ENCODE peak calls at places on chromosomes 6 and 20, in seven cellular contexts. M is choroid plexus epithelial cell, X is spleen, W is HEK293T, C is iris pigment epithelial cell, Q is HS-27A, S is NCI-H446 treated with DMSO at 0.1 percent for 48 hours. K is an unnamed sample.

GRCh38 chr6:113595921-113596376 is 261.2 kb upstream of the MARCKS start:
- DNase-seq in Q (no peak), M (peak), W (no peak), S (peak), X (no peak), C (peak), K (no peak)

GRCh38 chr6:80508885-80509630 is 402.6 kb downstream of the BCKDHB start:
- DNase-seq in X (no peak), M (peak), Q (no peak), S (no peak), W (no peak), C (peak), K (no peak)

GRCh38 chr20:17570347-17571152 is 675 bp downstream of the DSTN start:
- DNase-seq in X (no peak), W (peak), C (peak), Q (no peak), M (peak), S (peak), K (peak)

GRCh38 chr6:28269492-28269891 is 2.5 kb downstream of the ZSCAN26 start:
- DNase-seq in M (peak), Q (peak), W (no peak), X (no peak), S (no peak), C (peak), K (peak)

GRCh38 chr6:170100046-170100445 is 190.8 kb downstream of the DLL1 start:
- DNase-seq in W (no peak), X (peak), Q (no peak), M (no peak), S (no peak), C (no peak), K (no peak)

GRCh38 chr6:164007881-164008280 is 593.4 kb downstream of the QKI start:
- DNase-seq in Q (no peak), S (no peak), C (no peak), X (no peak), W (no peak), M (no peak), K (no peak)

GRCh38 chr6:18269253-18269652 is 4.9 kb upstream of the DEK start:
- DNase-seq in S (no peak), W (peak), M (peak), Q (no peak), X (no peak), C (peak), K (peak)

GRCh38 chr6:144373195-144373594 is 88.1 kb downstream of the UTRN start:
- DNase-seq in W (no peak), C (no peak), X (no peak), S (no peak), M (no peak), Q (no peak), K (no peak)

GRCh38 chr6:122878809-122879208 is 89.8 kb downstream of the SMPDL3A start:
- DNase-seq in M (no peak), S (no peak), Q (no peak), X (no peak), W (no peak), C (no peak), K (no peak)

GRCh38 chr6:142800240-142800639 is 144.7 kb downstream of the HIVEP2 start:
- DNase-seq in C (no peak), M (no peak), Q (no peak), S (no peak), X (no peak), W (no peak), K (no peak)

GRCh38 chr20:22462975-22463914 is 121.1 kb downstream of the FOXA2 start:
- DNase-seq in Q (no peak), W (no peak), X (no peak), M (peak), C (no peak), S (no peak), K (no peak)

GRCh38 chr6:101391772-101392560 is 1.5 kb upstream of the GRIK2 start:
- DNase-seq in W (no peak), S (no peak), X (no peak), C (no peak), M (no peak), Q (no peak), K (no peak)

GRCh38 chr20:49866051-49866450 is 49.3 kb downstream of the SPATA2 start:
- DNase-seq in M (peak), C (peak), W (no peak), Q (no peak), S (no peak), X (no peak), K (no peak)

GRCh38 chr6:25193865-25194679 is 85.1 kb upstream of the CARMIL1 start:
- DNase-seq in Q (no peak), X (no peak), W (no peak), C (peak), S (no peak), M (no peak), K (no peak)

GRCh38 chr6:161038229-161039003 is 46.8 kb downstream of the MAP3K4 start:
- DNase-seq in W (no peak), S (peak), Q (peak), C (peak), M (peak), X (no peak), K (no peak)